ENCODE peak calls at places on chromosomes 3 and 15, in four cellular contexts. One of them, this sample, is unnamed.

GRCh38 chr3:126983653-126984390 is 907 bp downstream of the PLXNA1 start:
- DNase-seq in NCI-H748 treated with DMSO at 0.1 percent for 48 hours: no peak
- DNase-seq in activated T-cell treated with anti-CD3 and anti-CD28 coated beads, Interleukin-2, amount 50 U/mL, for 72 hours: peak; percentile 49
- DNase-seq in T-helper 2 cell treated with Interferon-gamma antibody and Interleukin-4, amounts not matched to agents 5 μg/mL and 100 μg/mL, for 36 hours: peak; percentile 42
- DNase-seq in this sample: no peak

GRCh38 chr15:33629647-33630046 is 318.9 kb downstream of the RYR3 start:
- DNase-seq in NCI-H748 treated with DMSO at 0.1 percent for 48 hours: no peak
- DNase-seq in activated T-cell treated with anti-CD3 and anti-CD28 coated beads, Interleukin-2, amount 50 U/mL, for 72 hours: no peak
- DNase-seq in T-helper 2 cell treated with Interferon-gamma antibody and Interleukin-4, amounts not matched to agents 5 μg/mL and 100 μg/mL, for 36 hours: no peak
- DNase-seq in this sample: no peak

GRCh38 chr15:41160639-41161315 is 44.7 kb upstream of the INO80 start:
- DNase-seq in activated T-cell treated with anti-CD3 and anti-CD28 coated beads, Interleukin-2, amount 50 U/mL, for 72 hours: no peak
- DNase-seq in T-helper 2 cell treated with Interferon-gamma antibody and Interleukin-4, amounts not matched to agents 5 μg/mL and 100 μg/mL, for 36 hours: no peak
- DNase-seq in NCI-H748 treated with DMSO at 0.1 percent for 48 hours: no peak
- DNase-seq in this sample: no peak

GRCh38 chr15:49809894-49810594 is 189.2 kb downstream of the DTWD1 start:
- DNase-seq in activated T-cell treated with anti-CD3 and anti-CD28 coated beads, Interleukin-2, amount 50 U/mL, for 72 hours: no peak
- DNase-seq in NCI-H748 treated with DMSO at 0.1 percent for 48 hours: no peak
- DNase-seq in T-helper 2 cell treated with Interferon-gamma antibody and Interleukin-4, amounts not matched to agents 5 μg/mL and 100 μg/mL, for 36 hours: no peak
- DNase-seq in this sample: no peak

GRCh38 chr15:63970723-63971426 is 75.4 kb downstream of the DAPK2 start:
- DNase-seq in NCI-H748 treated with DMSO at 0.1 percent for 48 hours: no peak
- DNase-seq in T-helper 2 cell treated with Interferon-gamma antibody and Interleukin-4, amounts not matched to agents 5 μg/mL and 100 μg/mL, for 36 hours: peak; percentile 62
- DNase-seq in activated T-cell treated with anti-CD3 and anti-CD28 coated beads, Interleukin-2, amount 50 U/mL, for 72 hours: peak; percentile 24
- DNase-seq in this sample: no peak

GRCh38 chr15:33675246-33675645 is 293.1 kb upstream of the CHRM5 start:
- DNase-seq in activated T-cell treated with anti-CD3 and anti-CD28 coated beads, Interleukin-2, amount 50 U/mL, for 72 hours: no peak
- DNase-seq in NCI-H748 treated with DMSO at 0.1 percent for 48 hours: peak; percentile 39
- DNase-seq in T-helper 2 cell treated with Interferon-gamma antibody and Interleukin-4, amounts not matched to agents 5 μg/mL and 100 μg/mL, for 36 hours: no peak
- DNase-seq in this sample: no peak

GRCh38 chr15:77983708-77984445 is 93.6 kb downstream of the TBC1D2B start:
- DNase-seq in T-helper 2 cell treated with Interferon-gamma antibody and Interleukin-4, amounts not matched to agents 5 μg/mL and 100 μg/mL, for 36 hours: no peak
- DNase-seq in activated T-cell treated with anti-CD3 and anti-CD28 coated beads, Interleukin-2, amount 50 U/mL, for 72 hours: no peak
- DNase-seq in NCI-H748 treated with DMSO at 0.1 percent for 48 hours: no peak
- DNase-seq in this sample: no peak

GRCh38 chr15:63093486-63094205 is 28.0 kb upstream of the LACTB start:
- DNase-seq in activated T-cell treated with anti-CD3 and anti-CD28 coated beads, Interleukin-2, amount 50 U/mL, for 72 hours: peak; percentile 77
- DNase-seq in T-helper 2 cell treated with Interferon-gamma antibody and Interleukin-4, amounts not matched to agents 5 μg/mL and 100 μg/mL, for 36 hours: peak; percentile 59
- DNase-seq in NCI-H748 treated with DMSO at 0.1 percent for 48 hours: peak; percentile 39
- DNase-seq in this sample: peak; percentile 66

GRCh38 chr3:69941439-69942176 is 57.9 kb upstream of the SAMMSON start:
- DNase-seq in activated T-cell treated with anti-CD3 and anti-CD28 coated beads, Interleukin-2, amount 50 U/mL, for 72 hours: no peak
- DNase-seq in NCI-H748 treated with DMSO at 0.1 percent for 48 hours: no peak
- DNase-seq in T-helper 2 cell treated with Interferon-gamma antibody and Interleukin-4, amounts not matched to agents 5 μg/mL and 100 μg/mL, for 36 hours: no peak
- DNase-seq in this sample: no peak

GRCh38 chr15:73873889-73874511 is 636 bp downstream of the TBC1D21 start:
- DNase-seq in NCI-H748 treated with DMSO at 0.1 percent for 48 hours: peak; percentile 15
- DNase-seq in T-helper 2 cell treated with Interferon-gamma antibody and Interleukin-4, amounts not matched to agents 5 μg/mL and 100 μg/mL, for 36 hours: peak; percentile 8
- DNase-seq in activated T-cell treated with anti-CD3 and anti-CD28 coated beads, Interleukin-2, amount 50 U/mL, for 72 hours: peak; percentile 10
- DNase-seq in this sample: no peak

GRCh38 chr3:84962460-84962859 is 3.7 kb downstream of the CADM2 start:
- DNase-seq in activated T-cell treated with anti-CD3 and anti-CD28 coated beads, Interleukin-2, amount 50 U/mL, for 72 hours: no peak
- DNase-seq in T-helper 2 cell treated with Interferon-gamma antibody and Interleukin-4, amounts not matched to agents 5 μg/mL and 100 μg/mL, for 36 hours: no peak
- DNase-seq in NCI-H748 treated with DMSO at 0.1 percent for 48 hours: no peak
- DNase-seq in this sample: no peak

GRCh38 chr3:188187055-188187454 is 33.1 kb downstream of the LPP start:
- DNase-seq in activated T-cell treated with anti-CD3 and anti-CD28 coated beads, Interleukin-2, amount 50 U/mL, for 72 hours: no peak
- DNase-seq in NCI-H748 treated with DMSO at 0.1 percent for 48 hours: no peak
- DNase-seq in T-helper 2 cell treated with Interferon-gamma antibody and Interleukin-4, amounts not matched to agents 5 μg/mL and 100 μg/mL, for 36 hours: no peak
- DNase-seq in this sample: no peak

GRCh38 chr15:36912311-36912712 is 188.0 kb downstream of the MEIS2 start:
- DNase-seq in activated T-cell treated with anti-CD3 and anti-CD28 coated beads, Interleukin-2, amount 50 U/mL, for 72 hours: no peak
- DNase-seq in NCI-H748 treated with DMSO at 0.1 percent for 48 hours: no peak
- DNase-seq in T-helper 2 cell treated with Interferon-gamma antibody and Interleukin-4, amounts not matched to agents 5 μg/mL and 100 μg/mL, for 36 hours: no peak
- DNase-seq in this sample: no peak

GRCh38 chr3:62686486-62686885 is 188.7 kb downstream of the CADPS start:
- DNase-seq in NCI-H748 treated with DMSO at 0.1 percent for 48 hours: no peak
- DNase-seq in T-helper 2 cell treated with Interferon-gamma antibody and Interleukin-4, amounts not matched to agents 5 μg/mL and 100 μg/mL, for 36 hours: no peak
- DNase-seq in activated T-cell treated with anti-CD3 and anti-CD28 coated beads, Interleukin-2, amount 50 U/mL, for 72 hours: no peak
- DNase-seq in this sample: no peak

GRCh38 chr3:74599564-74599963 is 14.9 kb downstream of the CNTN3 start:
- DNase-seq in T-helper 2 cell treated with Interferon-gamma antibody and Interleukin-4, amounts not matched to agents 5 μg/mL and 100 μg/mL, for 36 hours: no peak
- DNase-seq in NCI-H748 treated with DMSO at 0.1 percent for 48 hours: no peak
- DNase-seq in activated T-cell treated with anti-CD3 and anti-CD28 coated beads, Interleukin-2, amount 50 U/mL, for 72 hours: no peak
- DNase-seq in this sample: no peak

GRCh38 chr3:46682156-46682555 is 11.3 kb downstream of the ALS2CL start:
- DNase-seq in NCI-H748 treated with DMSO at 0.1 percent for 48 hours: no peak
- DNase-seq in activated T-cell treated with anti-CD3 and anti-CD28 coated beads, Interleukin-2, amount 50 U/mL, for 72 hours: no peak
- DNase-seq in T-helper 2 cell treated with Interferon-gamma antibody and Interleukin-4, amounts not matched to agents 5 μg/mL and 100 μg/mL, for 36 hours: no peak
- DNase-seq in this sample: no peak

GRCh38 chr3:13092621-13093339 is 19.6 kb upstream of the IQSEC1 start:
- DNase-seq in activated T-cell treated with anti-CD3 and anti-CD28 coated beads, Interleukin-2, amount 50 U/mL, for 72 hours: no peak
- DNase-seq in T-helper 2 cell treated with Interferon-gamma antibody and Interleukin-4, amounts not matched to agents 5 μg/mL and 100 μg/mL, for 36 hours: no peak
- DNase-seq in NCI-H748 treated with DMSO at 0.1 percent for 48 hours: no peak
- DNase-seq in this sample: no peak

GRCh38 chr15:76169013-76169412 is 109.2 kb downstream of the TMEM266 start:
- DNase-seq in activated T-cell treated with anti-CD3 and anti-CD28 coated beads, Interleukin-2, amount 50 U/mL, for 72 hours: no peak
- DNase-seq in NCI-H748 treated with DMSO at 0.1 percent for 48 hours: no peak
- DNase-seq in T-helper 2 cell treated with Interferon-gamma antibody and Interleukin-4, amounts not matched to agents 5 μg/mL and 100 μg/mL, for 36 hours: no peak
- DNase-seq in this sample: no peak

GRCh38 chr3:3212781-3213416 is 33.4 kb upstream of the CRBN start:
- DNase-seq in T-helper 2 cell treated with Interferon-gamma antibody and Interleukin-4, amounts not matched to agents 5 μg/mL and 100 μg/mL, for 36 hours: no peak
- DNase-seq in activated T-cell treated with anti-CD3 and anti-CD28 coated beads, Interleukin-2, amount 50 U/mL, for 72 hours: no peak
- DNase-seq in NCI-H748 treated with DMSO at 0.1 percent for 48 hours: no peak
- DNase-seq in this sample: no peak

GRCh38 chr15:70099966-70100494 is 2.3 kb upstream of the TLE3 start:
- DNase-seq in NCI-H748 treated with DMSO at 0.1 percent for 48 hours: no peak
- DNase-seq in T-helper 2 cell treated with Interferon-gamma antibody and Interleukin-4, amounts not matched to agents 5 μg/mL and 100 μg/mL, for 36 hours: peak; percentile 13
- DNase-seq in activated T-cell treated with anti-CD3 and anti-CD28 coated beads, Interleukin-2, amount 50 U/mL, for 72 hours: no peak
- DNase-seq in this sample: no peak

GRCh38 chr3:152968388-152969024 is 133.6 kb downstream of the P2RY1 start:
- DNase-seq in NCI-H748 treated with DMSO at 0.1 percent for 48 hours: no peak
- DNase-seq in activated T-cell treated with anti-CD3 and anti-CD28 coated beads, Interleukin-2, amount 50 U/mL, for 72 hours: no peak
- DNase-seq in T-helper 2 cell treated with Interferon-gamma antibody and Interleukin-4, amounts not matched to agents 5 μg/mL and 100 μg/mL, for 36 hours: no peak
- DNase-seq in this sample: no peak

This sample was measured in NCI-H774.